ENCODE peak calls at places on chromosomes 11 and 22, in five cellular contexts. P is epithelial cell of esophagus; E is activated T-helper 1 cell treated with anti-CD3 and anti-CD28 coated beads, Interleukin-12 subunit alpha, Interleukin-12 subunit beta, Interleukin-2, Interleukin-4 antibody, amounts not matched to agents 30 ng/mL and 10 ng/mL and 1 ng/mL, durations not matched to agents 14 hours and 24 hours and 36 hours; X is left cardiac atrium; F is kidney epithelial cell. I is an unnamed sample.
A peak's percentile ranks its signal among the peaks of the same experiment; 100 is the strongest.

GRCh38 chr11:120339394-120339890 is 3.2 kb downstream of the ARHGEF12 start:
- DNase-seq in F (no peak), E (no peak), P (peak; percentile 44), X (peak; percentile 42), I (no peak)

GRCh38 chr11:7098235-7098832 is 9.5 kb downstream of the RBMXL2 start:
- DNase-seq in P (peak; percentile 67), F (peak; percentile 1), E (no peak), X (no peak), I (peak; percentile 39)

GRCh38 chr11:34652191-34652958 is 31.5 kb downstream of the EHF start:
- DNase-seq in E (no peak), F (no peak), P (no peak), X (no peak), I (no peak)

GRCh38 chr11:45625611-45626010 is 39.8 kb downstream of the CHST1 start:
- DNase-seq in F (no peak), X (no peak), E (no peak), P (no peak), I (no peak)

GRCh38 chr11:69303427-69303826 is 9.5 kb downstream of the MYEOV start:
- DNase-seq in E (no peak), X (no peak), P (no peak), F (no peak), I (no peak)

GRCh38 chr22:37887610-37888378 is 18.3 kb upstream of the MICALL1 start:
- DNase-seq in F (no peak), P (peak; percentile 96), E (no peak), X (no peak), I (peak; percentile 64)

GRCh38 chr11:44120169-44120568 is 24.7 kb downstream of the EXT2 start:
- DNase-seq in E (no peak), X (no peak), P (peak; percentile 45), F (no peak), I (peak; percentile 13)

GRCh38 chr22:32353840-32354239 is 3.8 kb upstream of the RFPL3 start:
- DNase-seq in P (no peak), F (no peak), E (no peak), X (no peak), I (no peak)

GRCh38 chr11:86398106-86398505 is 23.4 kb downstream of the CCDC81 start:
- DNase-seq in E (no peak), F (no peak), P (no peak), X (no peak), I (no peak)

GRCh38 chr11:84870486-84870885 is 756.7 kb downstream of the DLG2 start:
- DNase-seq in E (no peak), P (peak; percentile 52), X (no peak), F (no peak), I (no peak)

GRCh38 chr11:131925829-131926228 is 555.4 kb downstream of the NTM start:
- DNase-seq in P (no peak), F (no peak), E (no peak), X (no peak), I (no peak)

GRCh38 chr11:1389103-1389931 is 417 bp upstream of the BRSK2 start:
- DNase-seq in E (peak; percentile 93), X (peak; percentile 98), P (peak; percentile 98), F (peak; percentile 59), I (peak; percentile 94)

GRCh38 chr11:63911876-63912275 is 5.1 kb downstream of the RCOR2 start:
- DNase-seq in F (no peak), P (no peak), E (no peak), X (no peak), I (no peak)

GRCh38 chr11:134853972-134854371 is 441.9 kb upstream of the B3GAT1 start:
- DNase-seq in X (no peak), E (no peak), P (no peak), F (no peak), I (no peak)

GRCh38 chr11:11407738-11408084 is 54.7 kb upstream of the CSNK2A3 start:
- DNase-seq in E (no peak), F (no peak), P (no peak), X (no peak), I (no peak)

GRCh38 chr22:32535531-32536190 is 61.0 kb downstream of the FBXO7 start:
- DNase-seq in E (no peak), X (no peak), F (no peak), P (no peak), I (no peak)

GRCh38 chr11:66363805-66364535 is 7.6 kb downstream of the SLC29A2 start:
- DNase-seq in X (no peak), E (peak; percentile 50), F (no peak), P (peak; percentile 36), I (no peak)

GRCh38 chr22:29393019-29393608 is 4.7 kb upstream of the AP1B1 start:
- DNase-seq in X (no peak), E (no peak), P (no peak), F (no peak), I (no peak)

GRCh38 chr11:124751741-124752470 is at the start of gene VSIG2:
- DNase-seq in X (no peak), E (no peak), F (no peak), P (no peak), I (no peak)

GRCh38 chr11:33449798-33450197 is 192.6 kb downstream of the HIPK3 start:
- DNase-seq in P (no peak), E (no peak), F (peak; percentile 71), X (no peak), I (no peak)

GRCh38 chr11:64608636-64609035 is 17.6 kb downstream of the SLC22A12 start:
- DNase-seq in P (no peak), F (no peak), E (no peak), X (no peak), I (no peak)

GRCh38 chr11:45858751-45859398 is 11.6 kb downstream of the CRY2 start:
- DNase-seq in E (no peak), X (no peak), P (no peak), F (no peak), I (no peak)

GRCh38 chr22:22818861-22819855 is 68.5 kb upstream of the IGLL5 start:
- DNase-seq in F (no peak), E (peak; percentile 49), P (no peak), X (no peak), I (no peak)

GRCh38 chr22:46752911-46753310 is 9.5 kb upstream of the TBC1D22A start:
- DNase-seq in X (no peak), E (no peak), F (no peak), P (no peak), I (no peak)

GRCh38 chr11:3796796-3797328 is 492 bp downstream of the NUP98 start:
- DNase-seq in F (no peak), E (no peak), X (no peak), P (no peak), I (no peak)

GRCh38 chr11:7677801-7678201 is 4.5 kb upstream of the CYB5R2 start:
- DNase-seq in F (no peak), E (no peak), X (no peak), P (peak; percentile 33), I (no peak)

GRCh38 chr11:111093061-111093460 is 152.5 kb upstream of the POU2AF2 start:
- DNase-seq in P (no peak), E (no peak), F (no peak), X (no peak), I (no peak)

GRCh38 chr11:62958547-62959071 is 26.2 kb downstream of the SLC22A6 start:
- DNase-seq in F (no peak), X (no peak), E (no peak), P (peak; percentile 5), I (no peak)

GRCh38 chr11:117186431-117186761 is 7.9 kb downstream of the SIDT2 start:
- DNase-seq in E (no peak), P (no peak), X (no peak), F (no peak), I (no peak)

GRCh38 chr11:67321313-67321871 is 18.1 kb downstream of the SSH3 start:
- DNase-seq in E (no peak), F (no peak), P (no peak), X (no peak), I (no peak)

GRCh38 chr22:41964106-41964494 is 5.1 kb upstream of the SEPTIN3 start:
- DNase-seq in F (no peak), E (no peak), X (no peak), P (no peak), I (no peak)

GRCh38 chr22:44172370-44173108 is 8.2 kb upstream of the PARVG start:
- DNase-seq in P (no peak), X (peak; percentile 68), E (no peak), F (no peak), I (no peak)

GRCh38 chr11:121741954-121742361 is 289.2 kb upstream of the SORL1-AS1 start:
- DNase-seq in P (no peak), E (no peak), F (no peak), X (peak; percentile 85), I (no peak)

GRCh38 chr11:59154585-59154984 is 11.9 kb downstream of the FAM111A start:
- DNase-seq in P (no peak), X (no peak), F (no peak), E (no peak), I (no peak)

GRCh38 chr11:86138958-86139357 is 70.1 kb upstream of the PICALM start:
- DNase-seq in F (no peak), E (peak; percentile 37), P (no peak), X (no peak), I (no peak)

GRCh38 chr22:46845281-46846153 is 83.1 kb downstream of the TBC1D22A start:
- DNase-seq in P (peak; percentile 50), F (no peak), E (no peak), X (peak; percentile 37), I (no peak)

GRCh38 chr11:73549367-73549766 is 48.5 kb downstream of the FAM168A start:
- DNase-seq in E (no peak), F (no peak), X (no peak), P (no peak), I (no peak)